ENCODE peak calls at places on chromosomes 1 and 21, in six cellular contexts. U is left colon, J is iris pigment epithelial cell, I is HCEC 1CT, D is neuronal stem cell, H is NCI-H69. Y is an unnamed sample.

GRCh38 chr1:176149939-176150807 is 56.9 kb downstream of the COP1 start:
- DNase-seq in U (no peak), J (no peak), I (no peak), D (no peak), H (no peak), Y (no peak)

GRCh38 chr1:243559575-243560172 is 290.4 kb downstream of the AKT3 start:
- DNase-seq in U (no peak), J (peak), I (peak), D (no peak), H (peak), Y (no peak)

GRCh38 chr1:28395181-28395580 is 25.6 kb downstream of the PHACTR4 start:
- DNase-seq in U (no peak), J (peak), I (no peak), D (no peak), H (no peak), Y (no peak)

GRCh38 chr1:151924691-151925587 is 15.6 kb upstream of the THEM4 start:
- DNase-seq in U (no peak), J (peak), I (no peak), D (no peak), H (no peak), Y (no peak)

GRCh38 chr21:43613755-43614638 is 45.3 kb downstream of the HSF2BP start:
- DNase-seq in U (no peak), J (peak), I (peak), D (no peak), H (no peak), Y (no peak)

GRCh38 chr1:201591348-201591747 is 52.4 kb downstream of the NAV1 start:
- DNase-seq in U (no peak), J (no peak), I (no peak), D (no peak), H (peak), Y (no peak)

GRCh38 chr1:23601104-23601967 is 42.0 kb upstream of the ID3 start:
- DNase-seq in U (no peak), J (no peak), I (no peak), D (no peak), H (peak), Y (no peak)

GRCh38 chr1:223811634-223812101 is 34.1 kb downstream of the TP53BP2 start:
- DNase-seq in U (no peak), J (peak), I (peak), D (no peak), H (peak), Y (no peak)

GRCh38 chr1:99737016-99737415 is 29.4 kb downstream of the FRRS1 start:
- DNase-seq in U (no peak), J (peak), I (peak), D (peak), H (peak), Y (no peak)

GRCh38 chr1:212671342-212672031 is 28.2 kb downstream of the BATF3 start:
- DNase-seq in U (no peak), J (peak), I (peak), D (no peak), H (peak), Y (no peak)

GRCh38 chr1:63810936-63811335 is 37.1 kb downstream of the ROR1 start:
- DNase-seq in U (no peak), J (no peak), I (no peak), D (no peak), H (no peak), Y (no peak)

GRCh38 chr1:109975718-109976117 is 8.8 kb upstream of the AHCYL1 start:
- DNase-seq in U (no peak), J (peak), I (peak), D (no peak), H (no peak), Y (no peak)

GRCh38 chr1:111475706-111476105 is 1.9 kb downstream of the C1orf162 start:
- DNase-seq in U (no peak), J (no peak), I (no peak), D (no peak), H (no peak), Y (no peak)

GRCh38 chr1:966135-966602 is at the start of gene PLEKHN1:
- DNase-seq in U (no peak), J (peak), I (no peak), D (no peak), H (no peak), Y (peak)

GRCh38 chr1:200157718-200158117 is 130.2 kb downstream of the NR5A2 start:
- DNase-seq in U (no peak), J (no peak), I (no peak), D (no peak), H (no peak), Y (no peak)

Y was measured in H1.